ENCODE peak calls at places on chromosomes 13 and 19, in six cellular contexts. B, G, U, D, K and H are unnamed samples.

GRCh38 chr13:34942732-34943674 is 933 bp downstream of the NBEA start:
- DNase-seq in U (no peak), G (no peak), B (no peak), K (peak; percentile 60), D (peak; percentile 5), H (no peak)

GRCh38 chr13:101258071-101258470 is 158.2 kb downstream of the NALCN start:
- DNase-seq in K (peak; percentile 51), U (peak; percentile 64), D (peak; percentile 11), G (peak; percentile 70), B (peak; percentile 95), H (no peak)

GRCh38 chr13:73578251-73578875 is 519.6 kb downstream of the KLF5 start:
- DNase-seq in D (peak; percentile 47), U (no peak), K (no peak), G (peak; percentile 20), B (no peak), H (no peak)

GRCh38 chr19:35248310-35249145 is at the start of gene LSR:
- DNase-seq in U (peak; percentile 96), B (no peak), K (no peak), G (no peak), D (no peak), H (no peak)

GRCh38 chr13:97653741-97654140 is 219.8 kb downstream of the RAP2A start:
- DNase-seq in U (peak; percentile 55), K (no peak), G (peak; percentile 33), B (no peak), D (peak; percentile 34), H (no peak)

GRCh38 chr13:93698016-93698613 is 471.5 kb downstream of the GPC6 start:
- DNase-seq in G (no peak), B (no peak), D (no peak), U (no peak), K (no peak), H (no peak)

GRCh38 chr19:35164418-35164817 is 9.9 kb downstream of the FXYD5 start:
- DNase-seq in K (no peak), G (no peak), B (no peak), D (no peak), U (peak; percentile 92), H (no peak)

GRCh38 chr13:79631260-79631659 is 150.3 kb downstream of the NDFIP2 start:
- DNase-seq in G (peak; percentile 89), U (peak; percentile 97), K (no peak), D (peak; percentile 79), B (peak; percentile 6), H (no peak)

GRCh38 chr19:42315024-42315423 is 1.9 kb downstream of the TMEM145 start:
- DNase-seq in G (no peak), D (no peak), B (no peak), K (no peak), U (no peak), H (no peak)

GRCh38 chr19:32181356-32181920 is 164.0 kb upstream of the ZNF507 start:
- DNase-seq in G (no peak), D (no peak), B (no peak), K (no peak), U (no peak), H (no peak)

GRCh38 chr13:102847272-102848234 is 1.7 kb downstream of the ERCC5 start:
- DNase-seq in G (peak; percentile 70), B (peak; percentile 62), K (no peak), U (peak; percentile 13), D (peak; percentile 60), H (no peak)

GRCh38 chr19:35596366-35596999 is 10.5 kb downstream of the PMIS2 start:
- DNase-seq in U (no peak), G (peak; percentile 14), D (peak; percentile 10), B (peak; percentile 36), K (no peak), H (no peak)

GRCh38 chr19:10086032-10086903 is at the start of gene SHFL:
- DNase-seq in U (peak; percentile 52), G (peak; percentile 54), B (peak; percentile 88), D (peak; percentile 71), K (no peak), H (no peak)

GRCh38 chr19:12603714-12604113 is 6.9 kb downstream of the ZNF490 start:
- DNase-seq in G (no peak), U (no peak), B (no peak), K (no peak), D (peak; percentile 19), H (no peak)

GRCh38 chr19:57888107-57888493 is 737 bp downstream of the ZNF814 start:
- DNase-seq in U (no peak), B (no peak), D (no peak), K (no peak), G (no peak), H (no peak)

GRCh38 chr19:3759482-3760254 is 1.8 kb downstream of the APBA3 start:
- DNase-seq in B (no peak), G (no peak), U (no peak), K (no peak), D (no peak), H (no peak)
- TF ChIP-seq CTCF in B (no peak), G (no peak), U (no peak), K (no peak), D (no peak), H (no peak)

DNA sequence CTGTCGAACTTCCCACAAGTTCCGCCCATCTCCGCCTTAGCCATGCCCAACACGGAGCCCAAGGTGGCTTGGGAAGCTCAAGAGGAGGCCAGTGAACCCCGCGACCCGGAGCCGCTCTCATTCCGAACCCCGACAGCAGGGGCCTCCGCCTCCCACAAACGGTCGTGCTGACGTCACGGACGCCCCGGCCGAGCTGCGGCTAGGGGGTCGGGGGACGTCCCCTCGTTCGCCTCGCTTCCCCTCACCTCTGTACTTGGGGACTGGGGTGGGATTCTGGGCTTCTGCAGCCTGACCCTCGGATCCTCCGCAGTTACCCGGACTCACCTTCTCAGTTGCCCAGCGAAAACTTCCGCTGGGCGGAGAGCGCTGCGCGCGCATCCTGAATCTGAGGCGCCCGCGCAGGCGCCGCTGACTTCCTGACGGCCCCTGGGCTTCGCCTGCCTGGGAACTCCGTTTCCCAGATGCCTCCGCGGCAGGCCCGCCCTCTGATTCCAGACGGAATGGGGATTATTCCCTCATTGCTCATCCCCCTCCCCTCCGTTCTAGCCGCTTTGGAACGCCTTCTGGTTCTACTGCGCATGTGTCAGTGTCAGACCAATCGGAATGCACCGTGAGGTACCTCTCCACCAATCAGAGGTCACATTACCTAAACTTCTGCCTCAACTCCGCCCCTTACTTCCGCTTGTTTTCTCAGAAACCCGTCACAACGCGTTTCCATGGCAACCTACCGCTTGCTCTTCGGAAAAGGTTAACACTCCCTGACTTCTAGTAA is at the start of gene VRK3:
- DNase-seq in D (peak; percentile 100), G (peak; percentile 100), K (peak; percentile 98), U (peak; percentile 100), B (peak; percentile 99), H (peak; percentile 99)
- TF ChIP-seq CTCF in D (peak; percentile 18), G (no peak), K (no peak), U (peak; percentile 36), B (no peak), H (peak; percentile 41)

GRCh38 chr19:6374179-6374709 is 1.5 kb downstream of the PSPN start:
- DNase-seq in D (no peak), G (no peak), K (no peak), B (no peak), U (no peak), H (peak; percentile 94)

GRCh38 chr19:6373096-6373812 is 660 bp downstream of the ALKBH7 start:
- DNase-seq in U (peak; percentile 92), G (peak; percentile 99), K (peak; percentile 99), B (peak; percentile 94), D (peak; percentile 99), H (peak; percentile 99)

GRCh38 chr19:6374711-6375410 is 872 bp downstream of the PSPN start:
- DNase-seq in G (no peak), U (no peak), D (no peak), B (no peak), K (no peak), H (no peak)

GRCh38 chr19:6373813-6374108 is 1.2 kb downstream of the ALKBH7 start:
- DNase-seq in K (no peak), B (no peak), G (no peak), U (no peak), D (no peak), H (no peak)

DNA sequence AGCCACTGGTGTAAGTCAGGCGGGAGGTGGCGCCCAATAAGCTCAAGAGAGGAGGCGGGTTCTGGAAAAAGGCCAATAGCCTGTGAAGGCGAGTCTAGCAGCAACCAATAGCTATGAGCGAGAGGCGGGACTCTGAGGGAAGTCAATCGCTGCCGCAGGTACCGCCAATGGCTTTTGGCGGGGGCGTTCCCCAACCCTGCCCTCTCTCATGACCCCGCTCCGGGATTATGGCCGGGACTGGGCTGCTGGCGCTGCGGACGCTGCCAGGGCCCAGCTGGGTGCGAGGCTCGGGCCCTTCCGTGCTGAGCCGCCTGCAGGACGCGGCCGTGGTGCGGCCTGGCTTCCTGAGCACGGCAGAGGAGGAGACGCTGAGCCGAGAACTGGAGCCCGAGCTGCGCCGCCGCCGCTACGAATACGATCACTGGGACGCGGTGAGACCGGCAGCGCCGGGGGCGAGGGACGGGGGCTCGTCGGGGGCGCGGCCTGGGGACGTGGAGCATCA is at the start of gene ALKBH7:
- DNase-seq in D (peak; percentile 100), B (peak; percentile 98), U (peak; percentile 99), K (peak; percentile 94), G (peak; percentile 100), H (peak; percentile 98)
- TF ChIP-seq CTCF in D (no peak), B (no peak), U (no peak), K (no peak), G (no peak), H (peak; percentile 15)

GRCh38 chr19:769610-770009 is 18.7 kb downstream of the MISP start:
- DNase-seq in B (no peak), D (no peak), U (no peak), G (no peak), K (no peak), H (no peak)

GRCh38 chr19:771332-771785 is 20.4 kb downstream of the MISP start:
- DNase-seq in U (peak; percentile 28), K (peak; percentile 71), B (peak; percentile 71), D (peak; percentile 73), G (peak; percentile 68), H (peak; percentile 82)

GRCh38 chr19:772730-773436 is 22.0 kb downstream of the MISP start:
- DNase-seq in D (no peak), K (no peak), G (no peak), B (no peak), U (no peak), H (no peak)

GRCh38 chr19:768424-768823 is 17.5 kb downstream of the MISP start:
- DNase-seq in U (no peak), G (peak; percentile 79), K (no peak), D (peak; percentile 90), B (no peak), H (no peak)

DNA sequence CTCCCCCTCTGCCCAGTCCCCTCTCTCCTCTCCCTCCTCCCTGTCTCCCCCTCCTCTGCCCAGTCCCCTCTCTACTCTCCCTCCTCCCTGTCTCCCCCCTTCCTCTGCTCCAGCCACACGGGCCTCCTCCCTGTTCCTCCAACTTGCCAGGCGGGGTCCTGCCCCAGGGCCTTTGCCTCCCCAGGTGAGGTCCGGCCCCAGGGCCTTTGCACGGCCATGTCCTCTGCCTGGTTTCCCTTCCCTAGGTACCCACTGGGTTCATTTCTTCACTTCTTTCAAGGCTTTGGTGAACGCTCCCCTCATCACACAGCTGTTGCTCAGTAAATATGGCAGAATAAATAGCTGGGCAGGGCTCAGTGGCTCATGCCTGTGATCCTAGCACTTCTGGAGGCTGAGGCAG is 21.1 kb downstream of the MISP start:
- DNase-seq in D (no peak), G (no peak), K (no peak), U (no peak), B (no peak), H (no peak)
- TF ChIP-seq CTCF in D (no peak), G (no peak), K (no peak), U (no peak), B (no peak), H (no peak)

GRCh38 chr13:50519866-50520265 is 323.6 kb downstream of the DLEU7 start:
- DNase-seq in K (no peak), U (no peak), D (peak; percentile 51), B (no peak), G (peak; percentile 50), H (no peak)
- TF ChIP-seq CTCF in K (no peak), U (no peak), D (no peak), B (no peak), G (no peak), H (no peak)

GRCh38 chr19:8343483-8343844 is 402 bp upstream of the KANK3 start:
- DNase-seq in D (no peak), K (no peak), G (no peak), B (no peak), U (no peak), H (no peak)
- TF ChIP-seq CTCF in D (no peak), K (no peak), G (no peak), B (no peak), U (no peak), H (no peak)